ENCODE peak calls at places on chromosomes 5 and 9, in ten cellular contexts. One of them, this sample, is unnamed.
A peak's percentile ranks its signal among the peaks of the same experiment; 100 is the strongest.

GRCh38 chr5:145484195-145484594 is 350.9 kb downstream of the PRELID2 start:
- DNase-seq in activated B cell treated with CpG ODN at 0.5 μM for 24 hours: no peak
- DNase-seq in nephron progenitor cell: no peak
- DNase-seq in mucosa of descending colon: no peak
- DNase-seq in A549: peak; percentile 38
- DNase-seq in ovary: no peak
- DNase-seq in IMR-90: peak; percentile 92
- DNase-seq in WERI-Rb-1: no peak
- DNase-seq in BJ: no peak
- DNase-seq in H9: no peak
- DNase-seq in this sample: no peak

GRCh38 chr9:127628644-127629467 is 16.8 kb downstream of the STXBP1 start:
- DNase-seq in activated B cell treated with CpG ODN at 0.5 μM for 24 hours: no peak
- DNase-seq in nephron progenitor cell: no peak
- DNase-seq in mucosa of descending colon: no peak
- DNase-seq in A549: no peak
- DNase-seq in ovary: peak; percentile 73
- DNase-seq in IMR-90: no peak
- DNase-seq in WERI-Rb-1: no peak
- DNase-seq in BJ: no peak
- DNase-seq in H9: no peak
- DNase-seq in this sample: no peak

GRCh38 chr5:16741007-16741406 is 124.2 kb upstream of the RETREG1 start:
- DNase-seq in activated B cell treated with CpG ODN at 0.5 μM for 24 hours: no peak
- DNase-seq in nephron progenitor cell: no peak
- DNase-seq in mucosa of descending colon: no peak
- DNase-seq in A549: no peak
- DNase-seq in ovary: no peak
- DNase-seq in IMR-90: peak; percentile 43
- DNase-seq in WERI-Rb-1: no peak
- DNase-seq in BJ: no peak
- DNase-seq in H9: peak; percentile 52
- DNase-seq in this sample: no peak

GRCh38 chr5:169870221-169870620 is 110.1 kb downstream of the INSYN2B start:
- DNase-seq in activated B cell treated with CpG ODN at 0.5 μM for 24 hours: no peak
- DNase-seq in nephron progenitor cell: no peak
- DNase-seq in mucosa of descending colon: no peak
- DNase-seq in A549: no peak
- DNase-seq in ovary: no peak
- DNase-seq in IMR-90: no peak
- DNase-seq in WERI-Rb-1: no peak
- DNase-seq in BJ: no peak
- DNase-seq in H9: no peak
- DNase-seq in this sample: no peak

GRCh38 chr5:52998552-52999313 is 9.6 kb downstream of the ITGA2 start:
- DNase-seq in activated B cell treated with CpG ODN at 0.5 μM for 24 hours: no peak
- DNase-seq in nephron progenitor cell: no peak
- DNase-seq in mucosa of descending colon: no peak
- DNase-seq in A549: no peak
- DNase-seq in ovary: no peak
- DNase-seq in IMR-90: no peak
- DNase-seq in WERI-Rb-1: no peak
- DNase-seq in BJ: no peak
- DNase-seq in H9: no peak
- DNase-seq in this sample: no peak

GRCh38 chr9:19690128-19690527 is 98.7 kb downstream of the SLC24A2 start:
- DNase-seq in activated B cell treated with CpG ODN at 0.5 μM for 24 hours: no peak
- DNase-seq in nephron progenitor cell: no peak
- DNase-seq in mucosa of descending colon: no peak
- DNase-seq in A549: no peak
- DNase-seq in ovary: no peak
- DNase-seq in IMR-90: peak; percentile 0
- DNase-seq in WERI-Rb-1: no peak
- DNase-seq in BJ: no peak
- DNase-seq in H9: no peak
- DNase-seq in this sample: no peak

GRCh38 chr5:142482207-142482606 is 157.4 kb upstream of the SPRY4 start:
- DNase-seq in activated B cell treated with CpG ODN at 0.5 μM for 24 hours: no peak
- DNase-seq in nephron progenitor cell: no peak
- DNase-seq in mucosa of descending colon: no peak
- DNase-seq in A549: no peak
- DNase-seq in ovary: no peak
- DNase-seq in IMR-90: no peak
- DNase-seq in WERI-Rb-1: no peak
- DNase-seq in BJ: no peak
- DNase-seq in H9: no peak
- DNase-seq in this sample: no peak

GRCh38 chr9:119365291-119366027 is 3.8 kb downstream of the BRINP1 start:
- DNase-seq in activated B cell treated with CpG ODN at 0.5 μM for 24 hours: no peak
- DNase-seq in nephron progenitor cell: peak; percentile 68
- DNase-seq in mucosa of descending colon: peak; percentile 34
- DNase-seq in A549: peak; percentile 13
- DNase-seq in ovary: no peak
- DNase-seq in IMR-90: no peak
- DNase-seq in WERI-Rb-1: peak; percentile 72
- DNase-seq in BJ: no peak
- DNase-seq in H9: peak; percentile 87
- DNase-seq in this sample: no peak

GRCh38 chr5:103490340-103490739 is 72.2 kb downstream of the NUDT12 start:
- DNase-seq in activated B cell treated with CpG ODN at 0.5 μM for 24 hours: no peak
- DNase-seq in nephron progenitor cell: no peak
- DNase-seq in mucosa of descending colon: no peak
- DNase-seq in A549: no peak
- DNase-seq in ovary: no peak
- DNase-seq in IMR-90: no peak
- DNase-seq in WERI-Rb-1: no peak
- DNase-seq in BJ: no peak
- DNase-seq in H9: no peak
- DNase-seq in this sample: no peak

GRCh38 chr5:65762234-65762633 is 40.2 kb downstream of the NLN start:
- DNase-seq in activated B cell treated with CpG ODN at 0.5 μM for 24 hours: no peak
- DNase-seq in nephron progenitor cell: no peak
- DNase-seq in mucosa of descending colon: no peak
- DNase-seq in A549: no peak
- DNase-seq in ovary: no peak
- DNase-seq in IMR-90: no peak
- DNase-seq in WERI-Rb-1: no peak
- DNase-seq in BJ: no peak
- DNase-seq in H9: no peak
- DNase-seq in this sample: no peak

GRCh38 chr5:65765582-65765981 is 43.6 kb downstream of the NLN start:
- DNase-seq in activated B cell treated with CpG ODN at 0.5 μM for 24 hours: no peak
- DNase-seq in nephron progenitor cell: no peak
- DNase-seq in mucosa of descending colon: no peak
- DNase-seq in A549: no peak
- DNase-seq in ovary: no peak
- DNase-seq in IMR-90: no peak
- DNase-seq in WERI-Rb-1: no peak
- DNase-seq in BJ: no peak
- DNase-seq in H9: no peak
- DNase-seq in this sample: no peak

GRCh38 chr5:65758546-65759144 is 36.6 kb downstream of the NLN start:
- DNase-seq in activated B cell treated with CpG ODN at 0.5 μM for 24 hours: no peak
- DNase-seq in nephron progenitor cell: no peak
- DNase-seq in mucosa of descending colon: no peak
- DNase-seq in A549: no peak
- DNase-seq in ovary: no peak
- DNase-seq in IMR-90: no peak
- DNase-seq in WERI-Rb-1: no peak
- DNase-seq in BJ: no peak
- DNase-seq in H9: no peak
- DNase-seq in this sample: no peak

GRCh38 chr5:65766159-65766558 is 44.2 kb downstream of the NLN start:
- DNase-seq in activated B cell treated with CpG ODN at 0.5 μM for 24 hours: no peak
- DNase-seq in nephron progenitor cell: no peak
- DNase-seq in mucosa of descending colon: no peak
- DNase-seq in A549: no peak
- DNase-seq in ovary: no peak
- DNase-seq in IMR-90: no peak
- DNase-seq in WERI-Rb-1: no peak
- DNase-seq in BJ: no peak
- DNase-seq in H9: no peak
- DNase-seq in this sample: no peak

GRCh38 chr5:65760504-65761275 is 38.7 kb downstream of the NLN start:
- DNase-seq in activated B cell treated with CpG ODN at 0.5 μM for 24 hours: no peak
- DNase-seq in nephron progenitor cell: no peak
- DNase-seq in mucosa of descending colon: peak; percentile 58
- DNase-seq in A549: no peak
- DNase-seq in ovary: no peak
- DNase-seq in IMR-90: peak; percentile 13
- DNase-seq in WERI-Rb-1: no peak
- DNase-seq in BJ: no peak
- DNase-seq in H9: no peak
- DNase-seq in this sample: no peak
- TF ChIP-seq CTCF in activated B cell treated with CpG ODN at 0.5 μM for 24 hours: no peak
- TF ChIP-seq CTCF in nephron progenitor cell: no peak
- TF ChIP-seq CTCF in mucosa of descending colon: no peak
- TF ChIP-seq CTCF in A549: no peak
- TF ChIP-seq CTCF in ovary: no peak
- TF ChIP-seq CTCF in IMR-90: no peak
- TF ChIP-seq CTCF in WERI-Rb-1: no peak
- TF ChIP-seq CTCF in BJ: peak; percentile 21
- TF ChIP-seq CTCF in H9: no peak
- TF ChIP-seq CTCF in this sample: no peak

GRCh38 chr9:137296214-137297059 is 5.6 kb downstream of the NRARP start:
- DNase-seq in activated B cell treated with CpG ODN at 0.5 μM for 24 hours: no peak
- DNase-seq in nephron progenitor cell: peak; percentile 14
- DNase-seq in mucosa of descending colon: peak; percentile 78
- DNase-seq in A549: no peak
- DNase-seq in ovary: peak; percentile 20
- DNase-seq in IMR-90: peak; percentile 50
- DNase-seq in WERI-Rb-1: no peak
- DNase-seq in BJ: no peak
- DNase-seq in H9: peak; percentile 45
- DNase-seq in this sample: no peak

GRCh38 chr9:137293482-137294090 is 8.5 kb downstream of the NRARP start:
- DNase-seq in activated B cell treated with CpG ODN at 0.5 μM for 24 hours: no peak
- DNase-seq in nephron progenitor cell: no peak
- DNase-seq in mucosa of descending colon: peak; percentile 88
- DNase-seq in A549: no peak
- DNase-seq in ovary: no peak
- DNase-seq in IMR-90: no peak
- DNase-seq in WERI-Rb-1: no peak
- DNase-seq in BJ: no peak
- DNase-seq in H9: no peak
- DNase-seq in this sample: no peak

GRCh38 chr9:137294091-137294683 is 7.9 kb downstream of the NRARP start:
- DNase-seq in activated B cell treated with CpG ODN at 0.5 μM for 24 hours: no peak
- DNase-seq in nephron progenitor cell: no peak
- DNase-seq in mucosa of descending colon: peak; percentile 85
- DNase-seq in A549: peak; percentile 72
- DNase-seq in ovary: peak; percentile 12
- DNase-seq in IMR-90: peak; percentile 56
- DNase-seq in WERI-Rb-1: no peak
- DNase-seq in BJ: no peak
- DNase-seq in H9: peak; percentile 70
- DNase-seq in this sample: no peak

GRCh38 chr9:137295313-137296213 is 6.5 kb downstream of the NRARP start:
- DNase-seq in activated B cell treated with CpG ODN at 0.5 μM for 24 hours: peak; percentile 75
- DNase-seq in nephron progenitor cell: peak; percentile 78
- DNase-seq in mucosa of descending colon: no peak
- DNase-seq in A549: peak; percentile 84
- DNase-seq in ovary: no peak
- DNase-seq in IMR-90: no peak
- DNase-seq in WERI-Rb-1: no peak
- DNase-seq in BJ: no peak
- DNase-seq in H9: peak; percentile 66
- DNase-seq in this sample: no peak

DNA sequence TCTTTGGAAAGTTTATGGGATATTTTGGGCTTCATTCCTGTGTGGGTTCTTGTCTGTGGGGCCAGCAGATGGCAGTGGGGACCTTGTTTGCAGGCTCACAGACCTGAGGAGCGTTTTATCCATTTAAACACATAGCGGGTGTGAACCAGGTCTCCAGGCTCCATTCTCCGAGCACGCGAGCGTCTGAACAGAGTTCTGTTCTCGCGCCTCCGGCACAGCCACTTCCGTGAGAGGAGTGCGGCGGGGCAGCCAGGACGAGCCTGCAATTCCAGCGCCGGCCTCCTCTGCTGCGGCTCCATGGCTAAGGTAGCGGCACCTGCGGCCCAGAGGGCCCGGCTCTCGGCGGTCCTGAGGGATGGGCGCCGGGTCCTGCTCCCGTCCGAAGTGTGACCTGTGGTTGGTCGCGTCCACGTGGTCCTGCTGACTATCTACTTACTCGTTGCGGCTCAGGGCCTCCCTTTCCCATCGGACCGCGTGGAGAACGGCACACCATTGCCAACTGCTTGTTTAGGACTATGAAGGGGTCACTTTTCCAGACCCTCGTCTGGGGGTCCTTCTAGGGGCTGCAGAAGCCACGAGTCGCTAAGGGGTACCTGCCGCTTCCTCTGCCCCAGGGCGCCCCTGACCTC is 7.3 kb downstream of the NRARP start:
- DNase-seq in activated B cell treated with CpG ODN at 0.5 μM for 24 hours: no peak
- DNase-seq in nephron progenitor cell: peak; percentile 20
- DNase-seq in mucosa of descending colon: no peak
- DNase-seq in A549: no peak
- DNase-seq in ovary: peak; percentile 11
- DNase-seq in IMR-90: peak; percentile 27
- DNase-seq in WERI-Rb-1: peak; percentile 64
- DNase-seq in BJ: no peak
- DNase-seq in H9: peak; percentile 71
- DNase-seq in this sample: no peak
- TF ChIP-seq CTCF in activated B cell treated with CpG ODN at 0.5 μM for 24 hours: no peak
- TF ChIP-seq CTCF in nephron progenitor cell: no peak
- TF ChIP-seq CTCF in mucosa of descending colon: no peak
- TF ChIP-seq CTCF in A549: peak; percentile 28
- TF ChIP-seq CTCF in ovary: no peak
- TF ChIP-seq CTCF in IMR-90: peak; percentile 36
- TF ChIP-seq CTCF in WERI-Rb-1: peak; percentile 33
- TF ChIP-seq CTCF in BJ: peak; percentile 39
- TF ChIP-seq CTCF in H9: no peak
- TF ChIP-seq CTCF in this sample: peak; percentile 36

GRCh38 chr9:133030317-133031129 is at the start of gene GTF3C5:
- DNase-seq in activated B cell treated with CpG ODN at 0.5 μM for 24 hours: peak; percentile 83
- DNase-seq in nephron progenitor cell: peak; percentile 88
- DNase-seq in mucosa of descending colon: peak; percentile 94
- DNase-seq in A549: peak; percentile 100
- DNase-seq in ovary: peak; percentile 87
- DNase-seq in IMR-90: peak; percentile 99
- DNase-seq in WERI-Rb-1: peak; percentile 97
- DNase-seq in BJ: peak; percentile 98
- DNase-seq in H9: peak; percentile 96
- DNase-seq in this sample: peak; percentile 91
- TF ChIP-seq CTCF in activated B cell treated with CpG ODN at 0.5 μM for 24 hours: no peak
- TF ChIP-seq CTCF in nephron progenitor cell: no peak
- TF ChIP-seq CTCF in mucosa of descending colon: no peak
- TF ChIP-seq CTCF in A549: no peak
- TF ChIP-seq CTCF in ovary: no peak
- TF ChIP-seq CTCF in IMR-90: no peak
- TF ChIP-seq CTCF in WERI-Rb-1: no peak
- TF ChIP-seq CTCF in BJ: no peak
- TF ChIP-seq CTCF in H9: no peak
- TF ChIP-seq CTCF in this sample: no peak

DNA sequence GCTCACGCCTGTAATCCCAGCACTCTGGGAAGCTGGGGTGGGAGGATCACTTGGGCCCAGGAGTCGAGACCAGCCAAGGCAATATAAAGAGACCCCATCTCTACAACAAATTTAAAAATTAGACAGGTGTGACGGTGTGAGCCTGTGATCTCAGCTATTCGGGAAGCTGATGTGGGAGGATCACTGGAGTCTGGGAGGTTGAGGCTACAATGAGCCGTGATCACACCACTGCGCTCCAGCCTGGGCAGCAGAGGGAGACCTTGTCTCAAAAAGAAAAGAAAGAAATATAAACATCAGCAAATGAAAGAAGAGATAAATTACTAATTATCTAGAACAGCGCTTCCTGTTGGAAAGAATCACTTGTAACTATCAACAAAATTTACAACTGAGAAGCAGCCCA is 105.0 kb downstream of the MAPKAP1 start:
- DNase-seq in activated B cell treated with CpG ODN at 0.5 μM for 24 hours: no peak
- DNase-seq in nephron progenitor cell: peak; percentile 22
- DNase-seq in mucosa of descending colon: no peak
- DNase-seq in A549: no peak
- DNase-seq in ovary: no peak
- DNase-seq in IMR-90: no peak
- DNase-seq in WERI-Rb-1: no peak
- DNase-seq in BJ: no peak
- DNase-seq in H9: no peak
- DNase-seq in this sample: no peak
- TF ChIP-seq CTCF in activated B cell treated with CpG ODN at 0.5 μM for 24 hours: no peak
- TF ChIP-seq CTCF in nephron progenitor cell: no peak
- TF ChIP-seq CTCF in mucosa of descending colon: no peak
- TF ChIP-seq CTCF in A549: no peak
- TF ChIP-seq CTCF in ovary: no peak
- TF ChIP-seq CTCF in IMR-90: peak; percentile 20
- TF ChIP-seq CTCF in WERI-Rb-1: peak; percentile 35
- TF ChIP-seq CTCF in BJ: no peak
- TF ChIP-seq CTCF in H9: peak; percentile 45
- TF ChIP-seq CTCF in this sample: no peak

This sample was measured in type B pancreatic cell.